ENCODE peak calls at places on chromosomes 5 and 9, in five cellular contexts. V is GM23248, M is transverse colon, I is dorsolateral prefrontal cortex, C is heart right ventricle. D is an unnamed sample.

GRCh38 chr5:64497390-64497789 is 8.4 kb upstream of the RGS7BP start:
- DNase-seq in V (peak), M (no peak), I (no peak), C (no peak), D (no peak)

GRCh38 chr5:120366047-120366446 is 98.1 kb upstream of the PRR16 start:
- DNase-seq in V (peak), M (no peak), I (no peak), C (no peak), D (no peak)

GRCh38 chr5:135386886-135387628 is 12.0 kb downstream of the MACROH2A1 start:
- DNase-seq in V (peak), M (peak), I (no peak), C (no peak), D (peak)

GRCh38 chr9:95724253-95724991 is 151.1 kb upstream of the ERCC6L2 start:
- DNase-seq in V (no peak), M (peak), I (no peak), C (no peak), D (no peak)

GRCh38 chr9:21836437-21837161 is 34.2 kb downstream of the MTAP start:
- DNase-seq in V (peak), M (no peak), I (no peak), C (no peak), D (no peak)

GRCh38 chr5:116959843-116960242 is 385.2 kb upstream of the SEMA6A start:
- DNase-seq in V (no peak), M (no peak), I (no peak), C (no peak), D (no peak)

GRCh38 chr9:97857603-97858392 is 4.8 kb downstream of the FOXE1 start:
- DNase-seq in V (no peak), M (no peak), I (no peak), C (no peak), D (no peak)

GRCh38 chr9:28135571-28135970 is 562.3 kb upstream of the C9orf72 start:
- DNase-seq in V (no peak), M (no peak), I (no peak), C (no peak), D (no peak)

GRCh38 chr9:99296375-99296951 is 74.4 kb downstream of the SEC61B start:
- DNase-seq in V (peak), M (no peak), I (peak), C (peak), D (no peak)

GRCh38 chr5:36125868-36126267 is 25.8 kb downstream of the LMBRD2 start:
- DNase-seq in V (no peak), M (no peak), I (no peak), C (no peak), D (no peak)

GRCh38 chr9:87322840-87323635 is 174.6 kb upstream of the DAPK1 start:
- DNase-seq in V (peak), M (no peak), I (no peak), C (no peak), D (no peak)

GRCh38 chr5:159992566-159992965 is 16.4 kb upstream of the TTC1 start:
- DNase-seq in V (peak), M (no peak), I (no peak), C (no peak), D (no peak)

GRCh38 chr5:42994285-42995151 is 45.6 kb downstream of the ANXA2R start:
- DNase-seq in V (peak), M (peak), I (peak), C (peak), D (peak)

GRCh38 chr9:86859966-86860365 is 87.3 kb downstream of the GAS1 start:
- DNase-seq in V (no peak), M (no peak), I (no peak), C (no peak), D (no peak)

GRCh38 chr5:180343110-180343845 is 9.9 kb downstream of the GFPT2 start:
- DNase-seq in V (peak), M (no peak), I (peak), C (no peak), D (no peak)

GRCh38 chr9:114671605-114672004 is 10.4 kb downstream of the TEX48 start:
- DNase-seq in V (peak), M (no peak), I (no peak), C (no peak), D (no peak)

GRCh38 chr5:52799358-52799982 is 11.8 kb downstream of the ITGA1 start:
- DNase-seq in V (peak), M (peak), I (peak), C (peak), D (peak)

GRCh38 chr5:96629774-96630173 is 32.4 kb upstream of the CAST start:
- DNase-seq in V (peak), M (no peak), I (no peak), C (no peak), D (no peak)
- H3K4me3 ChIP-seq in V (peak), M (no peak), I (no peak), C (no peak), D (no peak)

GRCh38 chr5:7393921-7394799 is 1.8 kb upstream of the ADCY2 start:
- DNase-seq in V (no peak), M (no peak), I (no peak), C (no peak), D (no peak)

GRCh38 chr5:7394889-7395431 is 978 bp upstream of the ADCY2 start:
- DNase-seq in V (no peak), M (no peak), I (peak), C (no peak), D (no peak)

GRCh38 chr5:7396169-7397004 is 449 bp downstream of the ADCY2 start:
- DNase-seq in V (peak), M (no peak), I (no peak), C (no peak), D (no peak)

GRCh38 chr5:7397005-7397546 is 1.1 kb downstream of the ADCY2 start:
- DNase-seq in V (peak), M (no peak), I (no peak), C (no peak), D (no peak)

GRCh38 chr5:7395432-7396168 is at the start of gene ADCY2:
- DNase-seq in V (no peak), M (no peak), I (no peak), C (no peak), D (no peak)
- H3K4me3 ChIP-seq in V (peak), M (peak), I (peak), C (peak), D (peak)

DNA sequence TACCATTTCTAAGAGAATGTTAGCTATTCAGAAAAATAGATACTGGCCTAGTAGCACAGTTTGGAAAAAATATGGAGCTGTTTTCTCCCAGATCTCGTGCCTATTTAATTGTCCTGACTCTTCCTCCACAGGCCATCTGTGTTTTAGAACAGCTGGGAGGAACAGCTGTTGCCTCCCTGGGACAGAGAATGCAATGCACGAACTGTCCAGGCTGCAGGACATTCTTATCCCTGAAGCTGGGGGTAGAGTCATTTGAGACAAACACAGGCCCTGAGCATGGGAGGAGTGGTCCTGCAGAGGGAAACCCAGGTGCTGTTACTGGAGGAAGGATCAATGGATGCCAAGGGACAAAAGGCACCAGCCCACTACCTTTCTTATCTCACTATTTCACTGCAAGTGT is 20.9 kb upstream of the SPARC start:
- DNase-seq in V (no peak), M (no peak), I (no peak), C (no peak), D (no peak)
- H3K4me3 ChIP-seq in V (no peak), M (no peak), I (no peak), C (no peak), D (no peak)

DNA sequence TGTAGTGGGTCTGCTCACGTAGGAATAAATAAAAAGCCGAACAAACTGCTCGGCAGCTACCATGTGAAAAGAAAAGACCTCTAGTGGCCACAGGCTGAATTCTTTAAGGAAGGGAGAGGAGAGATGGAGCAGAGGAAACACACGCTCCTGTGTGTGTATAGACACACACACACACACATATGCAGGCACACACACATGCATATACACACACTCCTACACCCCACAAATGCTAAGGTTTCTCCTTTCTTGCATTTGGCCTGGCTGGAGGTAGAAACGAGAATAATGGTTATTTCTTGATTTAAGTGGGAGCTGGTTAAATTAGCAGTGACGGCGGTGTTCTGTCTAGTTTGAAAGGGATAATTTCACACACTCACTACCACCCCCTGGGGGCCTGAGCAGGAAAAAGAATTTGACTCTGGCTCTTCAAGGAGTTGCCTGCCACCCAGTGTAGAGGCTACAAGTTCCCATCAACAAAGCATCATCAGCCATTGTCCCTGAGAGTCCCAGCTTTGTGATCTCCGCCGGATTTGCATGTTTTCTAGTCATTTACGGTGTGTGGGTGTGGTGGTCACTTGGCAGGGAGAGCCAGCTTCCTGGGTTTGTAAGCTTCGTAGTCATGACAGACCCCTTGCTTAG is at the start of gene INSYN2B:
- DNase-seq in V (peak), M (peak), I (peak), C (peak), D (peak)
- H3K4me3 ChIP-seq in V (peak), M (no peak), I (peak), C (peak), D (peak)

GRCh38 chr9:135961811-135962695 is 880 bp upstream of the UBAC1 start:
- DNase-seq in V (no peak), M (no peak), I (no peak), C (no peak), D (no peak)

GRCh38 chr9:135960328-135961276 is 571 bp downstream of the UBAC1 start:
- DNase-seq in V (peak), M (peak), I (no peak), C (no peak), D (no peak)

GRCh38 chr9:135958485-135958884 is 2.7 kb downstream of the UBAC1 start:
- DNase-seq in V (no peak), M (no peak), I (no peak), C (no peak), D (no peak)

GRCh38 chr9:135961277-135961705 is at the start of gene UBAC1:
- DNase-seq in V (peak), M (peak), I (peak), C (peak), D (peak)

DNA sequence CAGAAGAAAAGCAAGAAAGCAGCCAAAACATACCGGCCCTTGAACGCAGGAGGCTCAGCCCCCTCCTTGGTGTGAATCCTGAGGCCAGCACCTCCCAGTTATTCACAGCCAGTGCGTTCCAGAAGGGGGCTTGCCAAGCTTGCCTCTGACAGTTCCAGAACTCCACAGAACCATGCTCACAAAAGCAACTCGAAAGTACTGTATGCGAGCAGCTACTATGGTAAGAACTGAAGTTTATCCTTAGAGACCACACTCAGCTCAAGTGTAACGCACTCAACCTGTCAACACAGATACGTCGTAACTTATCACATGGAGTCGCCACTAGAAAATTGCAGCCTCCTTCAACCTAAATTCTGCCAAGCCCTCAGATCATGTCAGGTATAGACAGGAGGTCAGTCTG is 1.4 kb downstream of the UBAC1 start:
- DNase-seq in V (peak), M (no peak), I (no peak), C (no peak), D (no peak)
- H3K4me3 ChIP-seq in V (peak), M (peak), I (peak), C (peak), D (peak)

GRCh38 chr5:153972240-153972639 is 66.5 kb downstream of the FAM114A2 start:
- DNase-seq in V (no peak), M (no peak), I (no peak), C (no peak), D (no peak)
- H3K4me3 ChIP-seq in V (no peak), M (no peak), I (no peak), C (no peak), D (no peak)

GRCh38 chr5:39426136-39426535 is 1.4 kb upstream of the DAB2 start:
- DNase-seq in V (peak), M (no peak), I (no peak), C (no peak), D (no peak)
- H3K4me3 ChIP-seq in V (peak), M (no peak), I (no peak), C (peak), D (no peak)

GRCh38 chr9:12775373-12775962 is 648 bp downstream of the LURAP1L start:
- DNase-seq in V (peak), M (peak), I (peak), C (peak), D (peak)

GRCh38 chr9:12773562-12773961 is 1.3 kb upstream of the LURAP1L start:
- DNase-seq in V (no peak), M (no peak), I (no peak), C (no peak), D (no peak)

GRCh38 chr9:12775963-12776774 is 1.3 kb downstream of the LURAP1L start:
- DNase-seq in V (peak), M (peak), I (peak), C (peak), D (peak)

GRCh38 chr9:12776775-12777055 is 1.9 kb downstream of the LURAP1L start:
- DNase-seq in V (peak), M (no peak), I (no peak), C (no peak), D (no peak)

DNA sequence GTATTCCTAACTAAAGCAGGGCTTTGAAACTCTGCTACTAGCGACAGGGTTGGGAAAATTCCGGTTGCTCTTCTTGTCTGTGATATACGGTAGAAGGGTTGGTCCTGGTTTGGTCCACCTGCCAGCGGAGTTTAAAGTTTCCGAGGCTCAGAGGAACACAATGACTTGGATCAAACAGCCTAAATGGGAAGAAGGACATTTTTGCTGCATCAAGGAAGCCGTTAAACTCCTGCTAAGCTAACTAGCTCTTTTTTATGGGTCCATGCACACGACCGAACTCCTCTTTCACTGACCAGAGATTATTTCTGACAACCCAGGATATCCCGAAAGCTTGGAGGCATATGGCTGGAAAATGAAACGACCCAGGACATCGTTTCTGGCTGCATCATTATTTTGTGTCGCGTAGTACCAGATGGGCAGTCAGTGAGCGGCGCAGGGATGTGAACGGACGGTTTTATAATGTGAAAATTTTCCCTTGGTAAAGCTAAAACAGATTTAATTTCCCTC is at the start of gene LURAP1L:
- DNase-seq in V (peak), M (peak), I (peak), C (no peak), D (no peak)
- H3K4me3 ChIP-seq in V (peak), M (peak), I (peak), C (peak), D (peak)

D was measured in lower lobe of right lung.